ENCODE peak calls at places on chromosomes 12 and 14, in nine cellular contexts. E is HCT116, X is PC-3, L is OCI-LY7, U is GM23248, Q is MM.1S, O is SK-N-SH, N is GM23338, B is hepatocyte. W is an unnamed sample.

GRCh38 chr14:82855912-82856381 is 1322.3 kb upstream of the SEL1L start:
- DNase-seq in E (no peak), X (peak), L (peak), U (peak), Q (peak), O (peak), N (peak), B (peak), W (peak)

GRCh38 chr12:124927325-124928094 is 13.1 kb upstream of the UBC start:
- DNase-seq in E (peak), X (peak), L (peak), U (peak), Q (peak), O (peak), N (peak), B (peak), W (peak)

GRCh38 chr12:27333311-27334009 is 824 bp downstream of the BMAL2 start:
- DNase-seq in E (no peak), X (peak), L (no peak), U (peak), Q (peak), O (peak), N (peak), B (peak), W (peak)

GRCh38 chr12:30416631-30417030 is 279.0 kb downstream of the IPO8 start:
- DNase-seq in E (no peak), X (no peak), L (no peak), U (no peak), Q (no peak), O (no peak), N (no peak), B (no peak), W (no peak)

GRCh38 chr12:64895541-64895940 is 71.1 kb downstream of the TBC1D30 start:
- DNase-seq in E (no peak), X (peak), L (no peak), U (peak), Q (no peak), O (no peak), N (no peak), B (no peak), W (no peak)

GRCh38 chr12:2580821-2581220 is 213.9 kb upstream of the FKBP4 start:
- DNase-seq in E (no peak), X (no peak), L (no peak), U (peak), Q (no peak), O (no peak), N (no peak), B (no peak), W (no peak)

GRCh38 chr12:12804432-12804886 is 8.7 kb upstream of the DDX47 start:
- DNase-seq in E (peak), X (peak), L (no peak), U (peak), Q (no peak), O (no peak), N (no peak), B (peak), W (no peak)

GRCh38 chr12:4899361-4899760 is 10.3 kb upstream of the KCNA1 start:
- DNase-seq in E (no peak), X (no peak), L (no peak), U (no peak), Q (no peak), O (no peak), N (peak), B (no peak), W (peak)

GRCh38 chr14:104513641-104514046 is 65.9 kb upstream of the C14orf180 start:
- DNase-seq in E (no peak), X (no peak), L (no peak), U (no peak), Q (no peak), O (no peak), N (no peak), B (no peak), W (no peak)

GRCh38 chr12:132324841-132325732 is 4.3 kb downstream of the GALNT9 start:
- DNase-seq in E (no peak), X (no peak), L (no peak), U (no peak), Q (no peak), O (no peak), N (no peak), B (no peak), W (no peak)

GRCh38 chr12:105554856-105555255 is 224.4 kb downstream of the C12orf75 start:
- DNase-seq in E (no peak), X (no peak), L (no peak), U (no peak), Q (no peak), O (no peak), N (no peak), B (no peak), W (no peak)

GRCh38 chr12:1262008-1262407 is 271.0 kb downstream of the ERC1 start:
- DNase-seq in E (no peak), X (no peak), L (peak), U (no peak), Q (peak), O (no peak), N (no peak), B (no peak), W (no peak)

GRCh38 chr12:45299132-45299692 is 83.3 kb downstream of the ANO6 start:
- DNase-seq in E (peak), X (peak), L (no peak), U (peak), Q (no peak), O (no peak), N (no peak), B (no peak), W (no peak)

GRCh38 chr12:15278816-15279658 is 43.3 kb upstream of the PTPRO start:
- DNase-seq in E (no peak), X (peak), L (no peak), U (peak), Q (peak), O (peak), N (no peak), B (peak), W (no peak)

GRCh38 chr14:83300454-83301064 is 1766.9 kb upstream of the SEL1L start:
- DNase-seq in E (no peak), X (peak), L (peak), U (peak), Q (peak), O (peak), N (peak), B (peak), W (peak)

GRCh38 chr12:80567391-80567790 is 123.4 kb downstream of the PTPRQ start:
- DNase-seq in E (no peak), X (no peak), L (no peak), U (peak), Q (no peak), O (no peak), N (no peak), B (peak), W (no peak)

GRCh38 chr12:4449862-4450222 is 4.2 kb upstream of the FGF6 start:
- DNase-seq in E (no peak), X (no peak), L (no peak), U (no peak), Q (peak), O (no peak), N (no peak), B (no peak), W (no peak)

GRCh38 chr12:27463826-27464554 is 17.5 kb downstream of the SMCO2 start:
- DNase-seq in E (no peak), X (no peak), L (no peak), U (peak), Q (no peak), O (no peak), N (peak), B (no peak), W (no peak)

GRCh38 chr12:32443491-32443890 is 44.1 kb downstream of the FGD4 start:
- DNase-seq in E (no peak), X (no peak), L (no peak), U (no peak), Q (no peak), O (no peak), N (no peak), B (no peak), W (no peak)

GRCh38 chr12:105554223-105554678 is 223.8 kb downstream of the C12orf75 start:
- DNase-seq in E (no peak), X (peak), L (no peak), U (no peak), Q (no peak), O (no peak), N (peak), B (no peak), W (peak)

GRCh38 chr12:131103614-131104463 is 150.1 kb downstream of the ADGRD1 start:
- DNase-seq in E (no peak), X (no peak), L (no peak), U (no peak), Q (no peak), O (no peak), N (no peak), B (no peak), W (peak)

GRCh38 chr12:89801284-89801683 is 92.6 kb upstream of the ATP2B1 start:
- DNase-seq in E (no peak), X (no peak), L (peak), U (no peak), Q (no peak), O (no peak), N (no peak), B (no peak), W (no peak)

GRCh38 chr14:23631702-23632460 is 4.3 kb upstream of the DHRS2 start:
- DNase-seq in E (peak), X (peak), L (peak), U (peak), Q (peak), O (peak), N (peak), B (peak), W (peak)

GRCh38 chr12:119375170-119375569 is 40.6 kb downstream of the CCDC60 start:
- DNase-seq in E (no peak), X (no peak), L (no peak), U (no peak), Q (no peak), O (no peak), N (no peak), B (no peak), W (no peak)
- TF ChIP-seq EZH2phosphoT487 in E (no peak), X (no peak), L (no peak), U (no peak), Q (no peak), O (no peak), N (no peak), B (no peak), W (no peak)

GRCh38 chr14:50320279-50320678 is 8.2 kb downstream of the DMAC2L start:
- DNase-seq in E (no peak), X (no peak), L (no peak), U (peak), Q (peak), O (no peak), N (no peak), B (no peak), W (no peak)
- TF ChIP-seq EZH2phosphoT487 in E (no peak), X (no peak), L (no peak), U (no peak), Q (no peak), O (no peak), N (no peak), B (no peak), W (no peak)

DNA sequence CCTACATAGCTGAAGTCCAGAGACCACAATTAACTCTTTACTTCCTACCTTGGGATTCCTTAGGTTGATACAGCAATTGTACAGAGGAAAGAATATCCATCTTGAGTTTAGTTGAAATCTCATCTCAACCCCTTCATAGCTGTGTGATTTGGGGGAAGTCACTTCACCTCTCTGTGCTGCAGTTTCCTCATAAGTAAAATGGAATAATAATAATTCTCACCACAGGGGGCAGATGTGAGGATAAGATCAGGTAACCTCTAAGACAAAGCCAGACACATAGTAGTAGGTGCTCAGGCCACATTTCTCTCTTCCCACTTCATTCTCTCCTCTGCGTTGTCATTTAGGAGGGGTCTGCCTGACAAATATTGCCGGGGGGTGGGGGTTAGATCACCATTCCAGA is 6.7 kb downstream of the FOXN4 start:
- DNase-seq in E (no peak), X (peak), L (peak), U (no peak), Q (peak), O (no peak), N (peak), B (peak), W (no peak)
- TF ChIP-seq EZH2phosphoT487 in E (no peak), X (no peak), L (no peak), U (no peak), Q (no peak), O (no peak), N (no peak), B (no peak), W (no peak)

GRCh38 chr14:70567791-70568190 is 32.7 kb downstream of the MED6 start:
- DNase-seq in E (peak), X (peak), L (peak), U (peak), Q (peak), O (peak), N (peak), B (peak), W (peak)
- TF ChIP-seq EZH2phosphoT487 in E (no peak), X (no peak), L (no peak), U (no peak), Q (no peak), O (no peak), N (no peak), B (no peak), W (no peak)

DNA sequence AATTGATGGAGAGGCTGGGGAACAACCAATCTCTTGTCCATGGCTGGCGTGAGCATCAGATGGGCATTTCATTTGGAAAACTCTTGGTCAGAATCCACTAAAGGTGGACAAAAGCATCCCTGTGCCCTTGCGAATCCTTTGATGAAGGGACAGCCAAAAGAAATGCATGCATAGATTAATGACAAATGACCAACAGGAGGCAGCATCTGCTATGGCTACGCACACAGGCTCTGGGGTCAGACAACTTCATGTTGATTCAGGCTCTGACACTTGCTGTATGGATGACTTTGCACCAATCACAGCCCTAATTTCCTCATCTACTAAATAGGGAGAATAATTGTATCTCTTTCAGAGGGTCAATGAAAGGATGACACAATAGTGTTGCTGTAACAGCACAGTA is 117.5 kb downstream of the ASCL4 start:
- DNase-seq in E (no peak), X (peak), L (peak), U (peak), Q (no peak), O (no peak), N (peak), B (peak), W (peak)
- TF ChIP-seq EZH2phosphoT487 in E (no peak), X (no peak), L (no peak), U (no peak), Q (no peak), O (no peak), N (no peak), B (no peak), W (no peak)

GRCh38 chr12:73547421-73547820 is 990.2 kb upstream of the ATXN7L3B start:
- DNase-seq in E (no peak), X (peak), L (no peak), U (no peak), Q (no peak), O (no peak), N (no peak), B (no peak), W (no peak)
- TF ChIP-seq EZH2phosphoT487 in E (no peak), X (no peak), L (no peak), U (no peak), Q (no peak), O (no peak), N (no peak), B (no peak), W (no peak)

GRCh38 chr12:46402451-46402850 is 29.9 kb upstream of the SLC38A2 start:
- DNase-seq in E (no peak), X (peak), L (no peak), U (peak), Q (no peak), O (no peak), N (no peak), B (no peak), W (no peak)
- TF ChIP-seq EZH2phosphoT487 in E (no peak), X (no peak), L (no peak), U (peak), Q (no peak), O (no peak), N (no peak), B (no peak), W (no peak)

GRCh38 chr12:8081228-8081920 is 700 bp upstream of the NECAP1 start:
- DNase-seq in E (no peak), X (no peak), L (peak), U (peak), Q (peak), O (no peak), N (no peak), B (peak), W (no peak)
- TF ChIP-seq EZH2phosphoT487 in E (no peak), X (no peak), L (no peak), U (no peak), Q (no peak), O (no peak), N (no peak), B (no peak), W (no peak)